ENCODE peak calls at places on chromosomes 13 and 19, in six cellular contexts. One of them, this sample, is unnamed.

GRCh38 chr19:40754611-40755247 is 3.7 kb downstream of the SNRPA start:
- DNase-seq in uterus: no peak
- DNase-seq in A673: no peak
- DNase-seq in vagina: no peak
- DNase-seq in iPS-NIHi11: no peak
- DNase-seq in fibroblast of lung: no peak
- DNase-seq in this sample: no peak

GRCh38 chr19:8079988-8080387 is 27.4 kb downstream of the CCL25 start:
- DNase-seq in vagina: no peak
- DNase-seq in uterus: no peak
- DNase-seq in A673: no peak
- DNase-seq in fibroblast of lung: no peak
- DNase-seq in iPS-NIHi11: no peak
- DNase-seq in this sample: no peak

GRCh38 chr13:71522976-71523517 is 344.0 kb downstream of the DACH1 start:
- DNase-seq in iPS-NIHi11: no peak
- DNase-seq in uterus: no peak
- DNase-seq in fibroblast of lung: no peak
- DNase-seq in A673: no peak
- DNase-seq in vagina: no peak
- DNase-seq in this sample: no peak

GRCh38 chr19:15986694-15987093 is 37.9 kb downstream of the OR10H4 start:
- DNase-seq in iPS-NIHi11: no peak
- DNase-seq in fibroblast of lung: no peak
- DNase-seq in vagina: no peak
- DNase-seq in A673: no peak
- DNase-seq in uterus: no peak
- DNase-seq in this sample: no peak

GRCh38 chr13:20354722-20355121 is 122.6 kb upstream of the GJB6 start:
- DNase-seq in iPS-NIHi11: no peak
- DNase-seq in A673: no peak
- DNase-seq in vagina: no peak
- DNase-seq in uterus: no peak
- DNase-seq in fibroblast of lung: no peak
- DNase-seq in this sample: no peak

GRCh38 chr19:49473868-49474544 is at the start of gene FLT3LG:
- DNase-seq in fibroblast of lung: peak
- DNase-seq in uterus: peak
- DNase-seq in A673: peak
- DNase-seq in iPS-NIHi11: peak
- DNase-seq in vagina: no peak
- DNase-seq in this sample: no peak

GRCh38 chr19:47274891-47275865 is 493 bp downstream of the INAFM1 start:
- DNase-seq in uterus: peak
- DNase-seq in A673: no peak
- DNase-seq in vagina: no peak
- DNase-seq in iPS-NIHi11: no peak
- DNase-seq in fibroblast of lung: no peak
- DNase-seq in this sample: no peak

GRCh38 chr13:73656863-73657262 is 477.3 kb downstream of the KLF12 start:
- DNase-seq in fibroblast of lung: no peak
- DNase-seq in vagina: no peak
- DNase-seq in iPS-NIHi11: no peak
- DNase-seq in uterus: no peak
- DNase-seq in A673: no peak
- DNase-seq in this sample: no peak

GRCh38 chr13:57925250-57925649 is 293.7 kb downstream of the PCDH17 start:
- DNase-seq in iPS-NIHi11: no peak
- DNase-seq in A673: no peak
- DNase-seq in vagina: no peak
- DNase-seq in uterus: no peak
- DNase-seq in fibroblast of lung: peak
- DNase-seq in this sample: no peak

GRCh38 chr19:47679251-47679900 is 33.8 kb upstream of the EHD2 start:
- DNase-seq in A673: no peak
- DNase-seq in fibroblast of lung: no peak
- DNase-seq in uterus: no peak
- DNase-seq in vagina: no peak
- DNase-seq in iPS-NIHi11: no peak
- DNase-seq in this sample: no peak

GRCh38 chr19:48938256-48938655 is 4.8 kb downstream of the DHDH start:
- DNase-seq in iPS-NIHi11: no peak
- DNase-seq in A673: no peak
- DNase-seq in uterus: no peak
- DNase-seq in fibroblast of lung: no peak
- DNase-seq in vagina: no peak
- DNase-seq in this sample: no peak

GRCh38 chr13:31827707-31828106 is 88.4 kb downstream of the RXFP2 start:
- DNase-seq in iPS-NIHi11: no peak
- DNase-seq in uterus: no peak
- DNase-seq in fibroblast of lung: no peak
- DNase-seq in vagina: no peak
- DNase-seq in A673: no peak
- DNase-seq in this sample: no peak

GRCh38 chr13:75587679-75588078 is 38.1 kb downstream of the UCHL3 start:
- DNase-seq in A673: no peak
- DNase-seq in iPS-NIHi11: peak
- DNase-seq in fibroblast of lung: no peak
- DNase-seq in uterus: no peak
- DNase-seq in vagina: no peak
- DNase-seq in this sample: no peak

GRCh38 chr19:30342901-30343300 is 29.3 kb upstream of the ZNF536 start:
- DNase-seq in fibroblast of lung: no peak
- DNase-seq in A673: no peak
- DNase-seq in iPS-NIHi11: no peak
- DNase-seq in vagina: no peak
- DNase-seq in uterus: no peak
- DNase-seq in this sample: no peak

GRCh38 chr19:4639531-4640246 is 373 bp downstream of the TNFAIP8L1 start:
- DNase-seq in A673: no peak
- DNase-seq in fibroblast of lung: no peak
- DNase-seq in uterus: peak
- DNase-seq in iPS-NIHi11: peak
- DNase-seq in vagina: no peak
- DNase-seq in this sample: no peak

GRCh38 chr13:95724252-95724651 is 47.3 kb downstream of the DNAJC3 start:
- DNase-seq in vagina: no peak
- DNase-seq in fibroblast of lung: no peak
- DNase-seq in uterus: no peak
- DNase-seq in A673: no peak
- DNase-seq in iPS-NIHi11: no peak
- DNase-seq in this sample: no peak

GRCh38 chr19:42325896-42326771 is 699 bp downstream of the MEGF8 start:
- DNase-seq in A673: no peak
- DNase-seq in uterus: no peak
- DNase-seq in iPS-NIHi11: peak
- DNase-seq in vagina: peak
- DNase-seq in fibroblast of lung: no peak
- DNase-seq in this sample: no peak

GRCh38 chr13:59409211-59409610 is 754.5 kb downstream of the DIAPH3 start:
- DNase-seq in A673: peak
- DNase-seq in fibroblast of lung: peak
- DNase-seq in uterus: no peak
- DNase-seq in iPS-NIHi11: peak
- DNase-seq in vagina: no peak
- DNase-seq in this sample: no peak

GRCh38 chr13:105971720-105972119 is 563.7 kb downstream of the EFNB2 start:
- DNase-seq in A673: no peak
- DNase-seq in iPS-NIHi11: no peak
- DNase-seq in vagina: no peak
- DNase-seq in uterus: no peak
- DNase-seq in fibroblast of lung: no peak
- DNase-seq in this sample: no peak

GRCh38 chr13:26681036-26681435 is 79.5 kb downstream of the GPR12 start:
- DNase-seq in uterus: no peak
- DNase-seq in A673: no peak
- DNase-seq in vagina: no peak
- DNase-seq in iPS-NIHi11: no peak
- DNase-seq in fibroblast of lung: no peak
- DNase-seq in this sample: no peak

GRCh38 chr19:46471778-46472543 is 598 bp upstream of the PNMA8A start:
- DNase-seq in fibroblast of lung: no peak
- DNase-seq in uterus: no peak
- DNase-seq in iPS-NIHi11: no peak
- DNase-seq in A673: no peak
- DNase-seq in vagina: no peak
- DNase-seq in this sample: peak

GRCh38 chr19:49800771-49801170 is 12.3 kb downstream of the FUZ start:
- DNase-seq in vagina: no peak
- DNase-seq in A673: no peak
- DNase-seq in fibroblast of lung: no peak
- DNase-seq in uterus: no peak
- DNase-seq in iPS-NIHi11: no peak
- DNase-seq in this sample: no peak

GRCh38 chr13:48749144-48749543 is 95.4 kb downstream of the CYSLTR2 start:
- DNase-seq in iPS-NIHi11: no peak
- DNase-seq in vagina: no peak
- DNase-seq in fibroblast of lung: peak
- DNase-seq in uterus: peak
- DNase-seq in A673: no peak
- DNase-seq in this sample: no peak

GRCh38 chr19:36771275-36772231 is 1.1 kb downstream of the ZNF850 start:
- DNase-seq in uterus: peak
- DNase-seq in A673: peak
- DNase-seq in iPS-NIHi11: peak
- DNase-seq in vagina: no peak
- DNase-seq in fibroblast of lung: peak
- DNase-seq in this sample: no peak

GRCh38 chr19:45444318-45445041 is 20.8 kb upstream of the ERCC1 start:
- DNase-seq in vagina: no peak
- DNase-seq in fibroblast of lung: peak
- DNase-seq in A673: peak
- DNase-seq in uterus: peak
- DNase-seq in iPS-NIHi11: peak
- DNase-seq in this sample: no peak

GRCh38 chr19:41427647-41428480 is 690 bp upstream of the B3GNT8 start:
- DNase-seq in A673: peak
- DNase-seq in uterus: peak
- DNase-seq in fibroblast of lung: peak
- DNase-seq in vagina: no peak
- DNase-seq in iPS-NIHi11: peak
- DNase-seq in this sample: no peak

GRCh38 chr19:39704181-39705044 is at the start of gene LGALS14:
- DNase-seq in iPS-NIHi11: no peak
- DNase-seq in vagina: no peak
- DNase-seq in fibroblast of lung: no peak
- DNase-seq in A673: no peak
- DNase-seq in uterus: no peak
- DNase-seq in this sample: no peak

This sample was measured in chondrocyte.